ENCODE peak calls at places on chromosomes 4 and X, in seven cellular contexts. B is upper lobe of right lung, Q is GM04504, X is heart right ventricle, F is NCI-H446, C is epithelial cell of proximal tubule, I is HCEC 1CT. R is an unnamed sample.
A peak's percentile ranks its signal among the peaks of the same experiment; 100 is the strongest.

GRCh38 chr4:145716200-145716599 is 36.3 kb downstream of the C4orf51 start:
- DNase-seq in B (no peak), Q (no peak), X (no peak), F (peak; percentile 14), C (no peak), I (no peak), R (no peak)

GRCh38 chr4:9765091-9765490 is 16.3 kb upstream of the DRD5 start:
- DNase-seq in B (no peak), Q (no peak), X (no peak), F (no peak), C (no peak), I (no peak), R (peak; percentile 63)

GRCh38 chr4:186621959-186622553 is 66.7 kb upstream of the MTNR1A start:
- DNase-seq in B (no peak), Q (peak; percentile 77), X (no peak), F (no peak), C (no peak), I (peak; percentile 81), R (no peak)

GRCh38 chr4:15744016-15744415 is 34.1 kb upstream of the CD38 start:
- DNase-seq in B (no peak), Q (peak; percentile 4), X (no peak), F (no peak), C (no peak), I (no peak), R (no peak)

GRCh38 chrX:31884535-31884934 is 812.7 kb upstream of the FTHL17 start:
- DNase-seq in B (no peak), Q (no peak), X (no peak), F (no peak), C (no peak), I (no peak), R (no peak)

GRCh38 chr4:128512767-128513322 is 225.2 kb upstream of the PGRMC2 start:
- DNase-seq in B (no peak), Q (no peak), X (no peak), F (no peak), C (no peak), I (no peak), R (no peak)

GRCh38 chr4:136992032-136992431 is 540.3 kb downstream of the PCDH18 start:
- DNase-seq in B (no peak), Q (no peak), X (no peak), F (no peak), C (no peak), I (no peak), R (no peak)

GRCh38 chr4:121717680-121718237 is 21.0 kb upstream of the ANXA5 start:
- DNase-seq in B (no peak), Q (no peak), X (no peak), F (no peak), C (no peak), I (no peak), R (no peak)

GRCh38 chr4:183057255-183057654 is 41.8 kb upstream of the WWC2 start:
- DNase-seq in B (no peak), Q (no peak), X (no peak), F (no peak), C (no peak), I (no peak), R (no peak)

GRCh38 chr4:87911252-87911774 is 64.2 kb upstream of the SPP1 start:
- DNase-seq in B (no peak), Q (no peak), X (no peak), F (no peak), C (no peak), I (no peak), R (no peak)

GRCh38 chr4:165085946-165086345 is 26.7 kb downstream of the TMEM192 start:
- DNase-seq in B (no peak), Q (no peak), X (no peak), F (no peak), C (no peak), I (no peak), R (no peak)

GRCh38 chr4:32417113-32417704 is 1697.0 kb downstream of the PCDH7 start:
- DNase-seq in B (no peak), Q (no peak), X (no peak), F (no peak), C (no peak), I (no peak), R (no peak)

GRCh38 chrX:77899081-77899828 is at the start of gene COX7B:
- DNase-seq in B (no peak), Q (peak; percentile 88), X (no peak), F (peak; percentile 90), C (peak; percentile 92), I (peak; percentile 95), R (peak; percentile 46)

GRCh38 chr4:157447195-157447594 is 226.7 kb downstream of the GRIA2 start:
- DNase-seq in B (no peak), Q (no peak), X (no peak), F (no peak), C (no peak), I (no peak), R (no peak)

GRCh38 chrX:10038585-10038984 is 71.4 kb downstream of the CLDN34 start:
- DNase-seq in B (no peak), Q (no peak), X (no peak), F (no peak), C (no peak), I (no peak), R (no peak)

GRCh38 chr4:110475881-110476818 is at the start of gene ENPEP:
- DNase-seq in B (no peak), Q (no peak), X (peak; percentile 44), F (no peak), C (no peak), I (no peak), R (peak; percentile 28)

GRCh38 chr4:8414377-8414776 is 26.1 kb downstream of the ACOX3 start:
- DNase-seq in B (no peak), Q (no peak), X (no peak), F (no peak), C (no peak), I (no peak), R (no peak)

R was measured in WTC11.